ENCODE peak calls at places on chromosomes 11 and 22, in five cellular contexts. E is RCC 7860; X is esophagus muscularis mucosa; Y is stomach; R is naive thymus-derived CD4-positive, alpha-beta T cell. F is an unnamed sample.

GRCh38 chr11:103619480-103619879 is 417.0 kb upstream of the DDI1 start:
- DNase-seq in E (no peak), X (no peak), Y (no peak), R (no peak), F (peak)

GRCh38 chr11:2777871-2778629 is 78.3 kb upstream of the KCNQ1OT1 start:
- DNase-seq in E (no peak), X (peak), Y (peak), R (no peak), F (no peak)

GRCh38 chr22:44586337-44586990 is 88.4 kb upstream of the RTL6 start:
- DNase-seq in E (no peak), X (no peak), Y (no peak), R (no peak), F (no peak)

GRCh38 chr11:1839924-1840779 is 1.4 kb downstream of the TNNI2 start:
- DNase-seq in E (no peak), X (no peak), Y (peak), R (no peak), F (no peak)

GRCh38 chr11:129935723-129936122 is 40.3 kb upstream of the NFRKB start:
- DNase-seq in E (no peak), X (no peak), Y (no peak), R (no peak), F (no peak)

GRCh38 chr11:26324270-26324669 is 7.7 kb upstream of the ANO3 start:
- DNase-seq in E (no peak), X (no peak), Y (no peak), R (no peak), F (no peak)

GRCh38 chr11:58900479-58901420 is 38.5 kb upstream of the GLYATL1 start:
- DNase-seq in E (no peak), X (no peak), Y (peak), R (no peak), F (peak)

GRCh38 chr11:65551572-65552398 is 6.4 kb downstream of the LTBP3 start:
- DNase-seq in E (no peak), X (no peak), Y (peak), R (peak), F (no peak)

GRCh38 chr22:17369553-17370035 is 334 bp downstream of the CECR2 start:
- DNase-seq in E (no peak), X (no peak), Y (no peak), R (peak), F (no peak)

GRCh38 chr11:61696602-61697001 is 16.4 kb downstream of the DAGLA start:
- DNase-seq in E (peak), X (no peak), Y (no peak), R (no peak), F (no peak)

GRCh38 chr11:75141166-75141565 is 9.7 kb upstream of the SLCO2B1 start:
- DNase-seq in E (no peak), X (no peak), Y (no peak), R (no peak), F (no peak)

GRCh38 chr11:73570415-73571114 is 27.3 kb downstream of the FAM168A start:
- DNase-seq in E (peak), X (no peak), Y (no peak), R (no peak), F (no peak)

GRCh38 chr11:115930276-115930675 is 426.1 kb upstream of the CADM1 start:
- DNase-seq in E (no peak), X (no peak), Y (no peak), R (no peak), F (peak)

GRCh38 chr11:1829039-1829820 is 5.6 kb upstream of the SYT8 start:
- DNase-seq in E (peak), X (no peak), Y (no peak), R (no peak), F (peak)

GRCh38 chr11:115462004-115462541 is 42.1 kb downstream of the CADM1 start:
- DNase-seq in E (peak), X (no peak), Y (no peak), R (no peak), F (no peak)

GRCh38 chr22:19238900-19239299 is 52.6 kb downstream of the CLTCL1 start:
- DNase-seq in E (no peak), X (no peak), Y (no peak), R (no peak), F (no peak)

GRCh38 chr11:3153291-3153861 is 11.7 kb downstream of the OSBPL5 start:
- DNase-seq in E (peak), X (no peak), Y (no peak), R (no peak), F (no peak)

GRCh38 chr11:72876147-72876546 is 61.9 kb downstream of the ATG16L2 start:
- DNase-seq in E (no peak), X (no peak), Y (no peak), R (no peak), F (no peak)

GRCh38 chr11:67270256-67271211 is 4.3 kb downstream of the GRK2 start:
- DNase-seq in E (no peak), X (no peak), Y (no peak), R (peak), F (no peak)

F was measured in H4.